ENCODE peak calls at places on chromosomes 5 and 9, in seven cellular contexts. J is CD8-positive, alpha-beta T cell; E is A549; T is adrenal gland; S is PC-9; X is suprapubic skin; L is mesenchymal stem cell. F is an unnamed sample. For H3K9me3, the result is how much of the 10 kb centered on the place peaks cover.

GRCh38 chr5:9454012-9454481 is 91.8 kb downstream of the SEMA5A start:
- DNase-seq in J (no peak), E (no peak), T (peak), S (no peak), X (no peak), L (peak), F (peak)

GRCh38 chr5:167511-167910 is 23.8 kb upstream of the LRRC14B start:
- DNase-seq in J (no peak), E (no peak), T (no peak), S (no peak), X (peak), L (peak), F (no peak)

GRCh38 chr5:134964359-134965270 is 3.1 kb upstream of the CATSPER3 start:
- DNase-seq in J (no peak), E (no peak), T (peak), S (no peak), X (no peak), L (no peak), F (no peak)

GRCh38 chr5:145221416-145221815 is 613.7 kb downstream of the PRELID2 start:
- DNase-seq in J (no peak), E (no peak), T (no peak), S (no peak), X (no peak), L (no peak), F (no peak)

GRCh38 chr9:85430659-85431370 is 310.9 kb downstream of the AGTPBP1 start:
- DNase-seq in J (no peak), E (no peak), T (no peak), S (no peak), X (no peak), L (no peak), F (no peak)

GRCh38 chr5:75028090-75028489 is 24.3 kb downstream of the GCNT4 start:
- DNase-seq in J (no peak), E (no peak), T (no peak), S (no peak), X (no peak), L (no peak), F (no peak)

GRCh38 chr9:137755261-137755927 is 122.2 kb upstream of the CACNA1B start:
- DNase-seq in J (no peak), E (no peak), T (no peak), S (no peak), X (peak), L (no peak), F (no peak)

GRCh38 chr9:130756460-130757152 is 63.0 kb downstream of the EXOSC2 start:
- DNase-seq in J (no peak), E (no peak), T (no peak), S (no peak), X (no peak), L (no peak), F (no peak)

GRCh38 chr9:126371007-126371870 is 44.6 kb downstream of the MVB12B start:
- DNase-seq in J (no peak), E (no peak), T (no peak), S (no peak), X (no peak), L (no peak), F (peak)

GRCh38 chr5:61416010-61416409 is 84.0 kb downstream of the ZSWIM6 start:
- DNase-seq in J (no peak), E (no peak), T (no peak), S (no peak), X (no peak), L (no peak), F (no peak)

GRCh38 chr9:133580416-133580738 is 28.8 kb downstream of the FAM163B start:
- DNase-seq in J (no peak), E (no peak), T (no peak), S (no peak), X (no peak), L (no peak), F (no peak)

GRCh38 chr5:158737536-158738027 is 362.1 kb downstream of the EBF1 start:
- DNase-seq in J (no peak), E (no peak), T (no peak), S (no peak), X (no peak), L (no peak), F (no peak)

GRCh38 chr5:109191153-109191558 is 218.6 kb downstream of the PJA2 start:
- DNase-seq in J (no peak), E (no peak), T (peak), S (peak), X (no peak), L (peak), F (no peak)

GRCh38 chr9:98500337-98500919 is 208.3 kb downstream of the GABBR2 start:
- DNase-seq in J (no peak), E (no peak), T (no peak), S (no peak), X (no peak), L (no peak), F (no peak)

GRCh38 chr5:133321833-133322420 is 270.1 kb downstream of the HSPA4 start:
- DNase-seq in J (no peak), E (no peak), T (no peak), S (no peak), X (no peak), L (no peak), F (no peak)

GRCh38 chr5:177035982-177036381 is 13.5 kb downstream of the ZNF346 start:
- DNase-seq in J (no peak), E (no peak), T (no peak), S (no peak), X (no peak), L (no peak), F (peak)

GRCh38 chr5:91007251-91007650 is 375.9 kb downstream of the ARRDC3 start:
- DNase-seq in J (no peak), E (no peak), T (no peak), S (no peak), X (no peak), L (no peak), F (no peak)

GRCh38 chr9:78368236-78368635 is 71.3 kb downstream of the PSAT1 start:
- DNase-seq in J (no peak), E (no peak), T (no peak), S (no peak), X (no peak), L (no peak), F (peak)

GRCh38 chr5:143679777-143680176 is 132.2 kb upstream of the HMHB1 start:
- DNase-seq in J (no peak), E (no peak), T (no peak), S (no peak), X (no peak), L (peak), F (no peak)

GRCh38 chr5:168881427-168882149 is 302.4 kb upstream of the PANK3 start:
- DNase-seq in J (no peak), E (no peak), T (no peak), S (no peak), X (no peak), L (no peak), F (peak)

GRCh38 chr9:134755221-134755907 is 113.8 kb downstream of the COL5A1 start:
- DNase-seq in J (no peak), E (no peak), T (no peak), S (no peak), X (no peak), L (no peak), F (no peak)

GRCh38 chr9:113556877-113557593 is 93.5 kb downstream of the RGS3 start:
- DNase-seq in J (no peak), E (no peak), T (no peak), S (no peak), X (peak), L (peak), F (no peak)

GRCh38 chr9:89668216-89668867 is 63.5 kb downstream of the GADD45G start:
- DNase-seq in J (no peak), E (no peak), T (no peak), S (no peak), X (no peak), L (peak), F (no peak)

GRCh38 chr9:96453625-96454024 is 3.7 kb downstream of the HABP4 start:
- DNase-seq in J (no peak), E (peak), T (peak), S (no peak), X (no peak), L (peak), F (no peak)

GRCh38 chr5:65027149-65027548 is 258.4 kb downstream of the CWC27 start:
- DNase-seq in J (no peak), E (no peak), T (no peak), S (no peak), X (no peak), L (no peak), F (no peak)

GRCh38 chr5:159448-160172 is 31.7 kb upstream of the LRRC14B start:
- DNase-seq in J (no peak), E (no peak), T (no peak), S (no peak), X (peak), L (peak), F (peak)

GRCh38 chr5:123696948-123697347 is 185.0 kb downstream of the CSNK1G3 start:
- DNase-seq in J (no peak), E (no peak), T (no peak), S (no peak), X (peak), L (peak), F (no peak)

GRCh38 chr5:9212605-9213004 is 333.3 kb downstream of the SEMA5A start:
- DNase-seq in J (no peak), E (no peak), T (no peak), S (no peak), X (no peak), L (no peak), F (no peak)

GRCh38 chr9:125393426-125393825 is 131.8 kb downstream of the GAPVD1 start:
- DNase-seq in J (no peak), E (no peak), T (no peak), S (no peak), X (no peak), L (no peak), F (no peak)

GRCh38 chr9:90600029-90600428 is 42.6 kb downstream of the DIRAS2 start:
- DNase-seq in J (no peak), E (no peak), T (no peak), S (no peak), X (no peak), L (no peak), F (no peak)

GRCh38 chr9:36290996-36291395 is 32.7 kb upstream of the GNE start:
- DNase-seq in J (no peak), E (no peak), T (no peak), S (no peak), X (no peak), L (no peak), F (no peak)

GRCh38 chr5:154749496-154749895 is 5.7 kb upstream of the LARP1 start:
- DNase-seq in J (no peak), E (no peak), T (no peak), S (no peak), X (no peak), L (no peak), F (no peak)

GRCh38 chr5:140977003-140977402 is 10.7 kb downstream of the PCDHAC2 start:
- DNase-seq in J (no peak), E (no peak), T (no peak), S (no peak), X (no peak), L (peak), F (no peak)

GRCh38 chr5:59180515-59180914 is 597.6 kb downstream of the RAB3C start:
- DNase-seq in J (no peak), E (no peak), T (no peak), S (no peak), X (no peak), L (no peak), F (no peak)

GRCh38 chr9:89477811-89478583 is 19.9 kb downstream of the SEMA4D start:
- DNase-seq in J (no peak), E (no peak), T (peak), S (peak), X (peak), L (peak), F (peak)

GRCh38 chr9:129172816-129173215 is 5.2 kb downstream of the IER5L start:
- DNase-seq in J (no peak), E (no peak), T (peak), S (no peak), X (no peak), L (peak), F (no peak)

GRCh38 chr9:97563458-97564135 is 62.1 kb downstream of the TMOD1 start:
- DNase-seq in J (no peak), E (no peak), T (peak), S (no peak), X (no peak), L (no peak), F (no peak)

GRCh38 chr5:178931846-178932760 is 8.9 kb upstream of the ZNF454 start:
- DNase-seq in J (no peak), E (no peak), T (no peak), S (no peak), X (no peak), L (no peak), F (no peak)
- H3K9me3 ChIP-seq in J (half or more), E (half or more), T (under half), S (under half), X (half or more), L (half or more), F (half or more)

GRCh38 chr5:137733011-137733410 is 2.9 kb downstream of the KLHL3 start:
- DNase-seq in J (no peak), E (no peak), T (no peak), S (peak), X (no peak), L (no peak), F (no peak)
- H3K9me3 ChIP-seq in J (under half), E (under half), T (under half), S (under half), X (under half), L (under half), F (under half)

GRCh38 chr5:25975881-25976280 is 1062.5 kb downstream of the CDH9 start:
- DNase-seq in J (no peak), E (no peak), T (no peak), S (no peak), X (no peak), L (no peak), F (no peak)

GRCh38 chr5:25970906-25971489 is 1067.4 kb downstream of the CDH9 start:
- DNase-seq in J (no peak), E (no peak), T (no peak), S (no peak), X (no peak), L (no peak), F (no peak)
- H3K9me3 ChIP-seq in J (under half), E (under half), T (under half), S (under half), X (under half), L (under half), F (under half)

GRCh38 chr9:95012035-95012708 is 285.7 kb downstream of the AOPEP start:
- DNase-seq in J (no peak), E (no peak), T (no peak), S (no peak), X (no peak), L (no peak), F (peak)
- H3K9me3 ChIP-seq in J (under half), E (under half), T (under half), S (under half), X (under half), L (under half), F (under half)

DNA sequence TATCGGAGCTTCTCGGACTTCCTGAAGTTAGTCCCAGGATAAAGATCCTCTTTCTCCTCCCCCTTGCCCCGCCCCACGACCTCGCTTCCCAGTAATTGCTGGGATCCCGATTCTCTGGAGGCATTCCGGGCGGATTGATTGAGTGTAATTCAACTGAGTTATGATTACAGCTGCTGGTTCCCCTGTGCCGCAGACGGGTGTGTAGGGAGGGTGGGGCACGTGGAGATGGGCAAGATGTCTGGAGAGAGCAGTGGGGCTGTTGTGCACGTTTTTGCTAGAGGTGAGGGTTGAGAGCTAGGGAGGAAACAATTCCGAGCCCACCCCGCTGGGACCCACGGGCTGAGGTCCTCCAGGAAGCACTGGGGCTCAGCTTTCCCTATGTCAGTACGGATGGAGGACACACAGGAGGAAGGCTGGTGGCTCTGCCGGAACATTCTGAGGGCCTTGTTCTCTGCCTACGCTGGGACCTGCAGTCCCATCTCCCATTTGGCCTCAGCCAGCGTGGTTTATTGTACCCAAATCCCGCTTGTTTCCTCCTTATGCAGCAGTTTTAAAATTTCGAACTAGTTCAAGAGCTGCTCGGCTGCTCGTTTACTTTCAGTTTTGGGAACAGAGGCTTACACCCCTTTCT is 2.4 kb upstream of the DMRT2 start:
- DNase-seq in J (no peak), E (no peak), T (no peak), S (no peak), X (peak), L (no peak), F (no peak)
- H3K9me3 ChIP-seq in J (under half), E (under half), T (under half), S (under half), X (under half), L (under half), F (under half)

GRCh38 chr9:93686880-93687236 is 110.5 kb downstream of the PHF2 start:
- DNase-seq in J (no peak), E (no peak), T (no peak), S (no peak), X (no peak), L (no peak), F (no peak)

GRCh38 chr9:93693129-93693528 is 116.7 kb downstream of the PHF2 start:
- DNase-seq in J (no peak), E (no peak), T (no peak), S (no peak), X (no peak), L (peak), F (no peak)

GRCh38 chr9:93684806-93685553 is 108.6 kb downstream of the PHF2 start:
- DNase-seq in J (no peak), E (no peak), T (no peak), S (no peak), X (no peak), L (no peak), F (no peak)

GRCh38 chr9:93686127-93686879 is 109.9 kb downstream of the PHF2 start:
- DNase-seq in J (no peak), E (no peak), T (no peak), S (no peak), X (no peak), L (no peak), F (no peak)

DNA sequence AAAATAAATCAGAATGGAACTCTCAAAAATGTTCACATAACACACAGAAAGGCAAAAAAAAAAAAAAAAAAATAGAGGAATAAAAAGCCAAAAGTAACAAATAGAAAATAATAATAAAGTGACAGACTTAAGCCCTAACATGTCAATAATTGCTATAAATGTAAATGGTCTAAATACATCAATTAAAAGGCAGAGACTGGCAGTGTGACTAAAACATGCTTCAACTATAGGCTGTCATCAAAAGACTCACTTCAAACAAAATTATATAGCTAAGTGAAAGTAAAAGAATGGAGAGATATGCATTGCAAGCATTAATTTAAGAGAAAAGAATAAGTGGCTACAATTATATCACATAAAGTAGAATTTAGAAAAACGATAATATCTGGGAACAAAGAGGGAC is 114.2 kb downstream of the PHF2 start:
- DNase-seq in J (no peak), E (no peak), T (no peak), S (no peak), X (no peak), L (no peak), F (no peak)
- H3K9me3 ChIP-seq in J (under half), E (under half), T (under half), S (under half), X (under half), L (under half), F (under half)

GRCh38 chr5:67201897-67202549 is 5.4 kb upstream of the CD180 start:
- DNase-seq in J (no peak), E (no peak), T (no peak), S (no peak), X (no peak), L (no peak), F (no peak)

GRCh38 chr5:67205981-67206380 is 9.4 kb upstream of the CD180 start:
- DNase-seq in J (no peak), E (no peak), T (no peak), S (no peak), X (no peak), L (no peak), F (no peak)

GRCh38 chr5:67204821-67205220 is 8.2 kb upstream of the CD180 start:
- DNase-seq in J (no peak), E (no peak), T (no peak), S (no peak), X (no peak), L (no peak), F (no peak)

GRCh38 chr5:67202830-67203229 is 6.2 kb upstream of the CD180 start:
- DNase-seq in J (no peak), E (no peak), T (no peak), S (no peak), X (no peak), L (no peak), F (no peak)

DNA sequence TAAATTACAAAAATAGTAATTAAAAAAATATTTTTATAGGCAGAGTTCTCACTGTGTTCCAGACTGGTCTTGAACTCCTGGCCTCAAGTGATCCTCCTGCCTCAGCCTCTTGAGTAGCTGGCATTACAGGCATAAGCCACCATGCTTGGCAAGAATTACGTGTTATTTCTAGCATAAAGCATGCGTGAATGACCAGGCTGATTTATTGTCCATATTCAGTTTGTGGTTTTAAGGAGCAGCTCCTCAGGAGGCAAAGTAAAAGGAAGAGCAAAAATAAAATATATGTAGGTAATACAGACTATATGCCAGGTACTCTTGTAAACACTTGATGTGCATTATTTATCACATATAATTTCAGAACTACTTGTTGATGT is 7.1 kb upstream of the CD180 start:
- DNase-seq in J (no peak), E (no peak), T (no peak), S (no peak), X (no peak), L (no peak), F (no peak)
- H3K9me3 ChIP-seq in J (under half), E (under half), T (under half), S (under half), X (under half), L (under half), F (under half)

GRCh38 chr5:166401391-166401790 is 1890.1 kb upstream of the WWC1 start:
- DNase-seq in J (no peak), E (no peak), T (no peak), S (no peak), X (no peak), L (no peak), F (no peak)
- H3K9me3 ChIP-seq in J (under half), E (under half), T (under half), S (under half), X (under half), L (under half), F (under half)

GRCh38 chr5:44991693-44992092 is 182.9 kb downstream of the MRPS30 start:
- DNase-seq in J (no peak), E (no peak), T (no peak), S (no peak), X (no peak), L (no peak), F (no peak)
- H3K9me3 ChIP-seq in J (under half), E (under half), T (under half), S (under half), X (under half), L (under half), F (under half)

DNA sequence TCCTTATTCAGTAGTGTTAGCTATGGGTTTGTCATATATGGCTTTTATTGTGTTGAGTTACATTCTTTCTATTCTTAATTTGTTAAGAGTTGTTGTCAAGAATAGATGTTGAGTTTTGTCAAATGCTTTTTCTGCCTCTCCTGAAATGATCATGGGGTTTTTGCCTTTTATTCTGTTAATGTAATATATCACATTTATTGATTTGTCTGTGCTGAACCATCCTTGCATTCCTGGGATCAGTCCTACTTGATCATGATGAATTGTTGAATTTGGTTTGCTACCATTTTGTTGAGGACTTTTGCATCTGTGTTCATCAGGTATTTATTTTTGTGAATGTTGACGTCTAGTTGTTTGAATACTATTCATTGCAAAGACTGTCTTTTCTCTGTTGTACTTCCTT is 23.9 kb downstream of the RIC1 start:
- DNase-seq in J (no peak), E (no peak), T (no peak), S (no peak), X (no peak), L (no peak), F (no peak)
- H3K9me3 ChIP-seq in J (under half), E (under half), T (under half), S (under half), X (under half), L (under half), F (under half)